ENCODE peak calls at places on chromosomes 7 and 10, in seven cellular contexts. One of them, this sample, is unnamed. For H3K36me3 and H3K4me1, the result is how much of the 10 kb centered on the place peaks cover.

GRCh38 chr10:119208553-119208940 is 1.2 kb downstream of the GRK5 start:
- DNase-seq in astrocyte: no peak
- DNase-seq in ovary: no peak
- DNase-seq in upper lobe of right lung: no peak
- DNase-seq in GM12878: no peak
- DNase-seq in adrenal gland: no peak
- DNase-seq in mammary epithelial cell: no peak
- DNase-seq in this sample: no peak

GRCh38 chr7:18895456-18895855 is 222.0 kb downstream of the TWIST1 start:
- DNase-seq in astrocyte: peak
- DNase-seq in ovary: no peak
- DNase-seq in upper lobe of right lung: no peak
- DNase-seq in GM12878: no peak
- DNase-seq in adrenal gland: no peak
- DNase-seq in mammary epithelial cell: peak
- DNase-seq in this sample: no peak

GRCh38 chr7:45148653-45148973 is 9.0 kb upstream of the RAMP3 start:
- DNase-seq in adrenal gland: no peak
- DNase-seq in GM12878: no peak
- DNase-seq in ovary: no peak
- DNase-seq in astrocyte: no peak
- DNase-seq in mammary epithelial cell: no peak
- DNase-seq in upper lobe of right lung: no peak
- DNase-seq in this sample: no peak

GRCh38 chr10:5927306-5927705 is 37.3 kb downstream of the FBH1 start:
- DNase-seq in GM12878: no peak
- DNase-seq in mammary epithelial cell: no peak
- DNase-seq in adrenal gland: no peak
- DNase-seq in upper lobe of right lung: no peak
- DNase-seq in ovary: no peak
- DNase-seq in astrocyte: peak
- DNase-seq in this sample: no peak

GRCh38 chr10:60185426-60185825 is 204.2 kb downstream of the ANK3 start:
- DNase-seq in adrenal gland: no peak
- DNase-seq in mammary epithelial cell: no peak
- DNase-seq in GM12878: no peak
- DNase-seq in upper lobe of right lung: no peak
- DNase-seq in astrocyte: no peak
- DNase-seq in ovary: no peak
- DNase-seq in this sample: no peak

GRCh38 chr10:67076175-67076574 is 150.3 kb downstream of the LRRTM3 start:
- DNase-seq in adrenal gland: peak
- DNase-seq in ovary: no peak
- DNase-seq in GM12878: no peak
- DNase-seq in mammary epithelial cell: no peak
- DNase-seq in astrocyte: no peak
- DNase-seq in upper lobe of right lung: no peak
- DNase-seq in this sample: no peak

GRCh38 chr7:19024261-19024660 is 93.2 kb downstream of the TWIST1 start:
- DNase-seq in astrocyte: peak
- DNase-seq in upper lobe of right lung: no peak
- DNase-seq in adrenal gland: no peak
- DNase-seq in mammary epithelial cell: peak
- DNase-seq in ovary: no peak
- DNase-seq in GM12878: no peak
- DNase-seq in this sample: no peak

GRCh38 chr7:159149488-159149887 is 4.8 kb upstream of the VIPR2 start:
- DNase-seq in GM12878: no peak
- DNase-seq in upper lobe of right lung: no peak
- DNase-seq in ovary: no peak
- DNase-seq in adrenal gland: no peak
- DNase-seq in astrocyte: no peak
- DNase-seq in mammary epithelial cell: no peak
- DNase-seq in this sample: no peak

GRCh38 chr10:132387723-132388210 is 9.2 kb upstream of the PWWP2B start:
- DNase-seq in adrenal gland: peak
- DNase-seq in ovary: peak
- DNase-seq in upper lobe of right lung: peak
- DNase-seq in mammary epithelial cell: no peak
- DNase-seq in GM12878: no peak
- DNase-seq in astrocyte: no peak
- DNase-seq in this sample: peak

GRCh38 chr7:10156972-10157371 is 816.7 kb upstream of the PHF14 start:
- DNase-seq in astrocyte: peak
- DNase-seq in mammary epithelial cell: no peak
- DNase-seq in adrenal gland: peak
- DNase-seq in ovary: no peak
- DNase-seq in GM12878: no peak
- DNase-seq in upper lobe of right lung: no peak
- DNase-seq in this sample: no peak

GRCh38 chr7:14020339-14020900 is 31.0 kb upstream of the ETV1 start:
- DNase-seq in mammary epithelial cell: peak
- DNase-seq in ovary: no peak
- DNase-seq in adrenal gland: no peak
- DNase-seq in upper lobe of right lung: no peak
- DNase-seq in astrocyte: peak
- DNase-seq in GM12878: no peak
- DNase-seq in this sample: no peak

GRCh38 chr10:103433858-103434257 is 18.3 kb downstream of the CALHM2 start:
- DNase-seq in astrocyte: no peak
- DNase-seq in upper lobe of right lung: no peak
- DNase-seq in mammary epithelial cell: no peak
- DNase-seq in adrenal gland: peak
- DNase-seq in GM12878: no peak
- DNase-seq in ovary: peak
- DNase-seq in this sample: no peak

GRCh38 chr7:84336303-84336702 is 141.7 kb upstream of the SEMA3A start:
- DNase-seq in adrenal gland: no peak
- DNase-seq in upper lobe of right lung: no peak
- DNase-seq in mammary epithelial cell: no peak
- DNase-seq in GM12878: peak
- DNase-seq in astrocyte: peak
- DNase-seq in ovary: no peak
- DNase-seq in this sample: no peak

GRCh38 chr10:16602104-16602735 is 80.5 kb upstream of the C1QL3 start:
- DNase-seq in adrenal gland: no peak
- DNase-seq in ovary: no peak
- DNase-seq in GM12878: no peak
- DNase-seq in upper lobe of right lung: no peak
- DNase-seq in mammary epithelial cell: no peak
- DNase-seq in astrocyte: no peak
- DNase-seq in this sample: no peak

GRCh38 chr7:47325337-47325736 is 256.6 kb downstream of the TNS3 start:
- DNase-seq in mammary epithelial cell: no peak
- DNase-seq in GM12878: no peak
- DNase-seq in ovary: no peak
- DNase-seq in astrocyte: no peak
- DNase-seq in upper lobe of right lung: no peak
- DNase-seq in adrenal gland: no peak
- DNase-seq in this sample: no peak

GRCh38 chr10:128992770-128993169 is 474.3 kb upstream of the MGMT start:
- DNase-seq in mammary epithelial cell: no peak
- DNase-seq in GM12878: no peak
- DNase-seq in ovary: no peak
- DNase-seq in upper lobe of right lung: no peak
- DNase-seq in adrenal gland: no peak
- DNase-seq in astrocyte: no peak
- DNase-seq in this sample: no peak
- TF ChIP-seq CTCF in mammary epithelial cell: no peak
- TF ChIP-seq CTCF in GM12878: no peak
- TF ChIP-seq CTCF in ovary: no peak
- TF ChIP-seq CTCF in upper lobe of right lung: no peak
- TF ChIP-seq CTCF in adrenal gland: no peak
- TF ChIP-seq CTCF in astrocyte: no peak
- TF ChIP-seq CTCF in this sample: no peak

DNA sequence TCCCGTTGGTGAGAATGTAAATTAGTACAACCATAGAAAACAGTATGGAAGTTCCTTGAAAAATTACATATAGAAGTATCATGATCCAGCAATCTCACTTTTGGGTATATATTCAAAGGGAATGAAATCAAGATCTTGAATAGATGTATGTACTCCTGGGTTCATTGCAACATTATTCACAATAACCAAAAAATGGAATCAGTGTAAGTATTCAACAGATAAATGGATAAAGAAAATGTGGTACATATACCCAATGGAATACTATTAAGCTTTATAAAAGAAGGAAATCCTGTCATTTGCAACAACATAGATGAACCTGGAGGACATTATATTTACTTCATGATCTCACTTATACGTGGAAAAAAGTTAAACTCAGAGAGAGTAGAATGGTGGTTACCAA is 86.8 kb downstream of the TRIM24 start:
- DNase-seq in mammary epithelial cell: no peak
- DNase-seq in GM12878: no peak
- DNase-seq in astrocyte: no peak
- DNase-seq in adrenal gland: no peak
- DNase-seq in ovary: no peak
- DNase-seq in upper lobe of right lung: no peak
- DNase-seq in this sample: no peak
- H3K36me3 ChIP-seq in mammary epithelial cell: under half
- H3K36me3 ChIP-seq in GM12878: under half
- H3K36me3 ChIP-seq in astrocyte: under half
- H3K36me3 ChIP-seq in adrenal gland: under half
- H3K36me3 ChIP-seq in ovary: under half
- H3K36me3 ChIP-seq in upper lobe of right lung: under half
- H3K36me3 ChIP-seq in this sample: under half

GRCh38 chr10:71722849-71723248 is 3.3 kb upstream of the C10orf105 start:
- DNase-seq in astrocyte: no peak
- DNase-seq in ovary: no peak
- DNase-seq in adrenal gland: no peak
- DNase-seq in GM12878: no peak
- DNase-seq in upper lobe of right lung: no peak
- DNase-seq in mammary epithelial cell: no peak
- DNase-seq in this sample: no peak
- H3K4me1 ChIP-seq in astrocyte: under half
- H3K4me1 ChIP-seq in ovary: under half
- H3K4me1 ChIP-seq in adrenal gland: under half
- H3K4me1 ChIP-seq in GM12878: under half
- H3K4me1 ChIP-seq in upper lobe of right lung: under half
- H3K4me1 ChIP-seq in mammary epithelial cell: under half
- H3K4me1 ChIP-seq in this sample: under half

GRCh38 chr10:34731885-34732701 is 83.0 kb downstream of the PARD3 start:
- DNase-seq in upper lobe of right lung: no peak
- DNase-seq in astrocyte: peak
- DNase-seq in ovary: no peak
- DNase-seq in GM12878: no peak
- DNase-seq in mammary epithelial cell: peak
- DNase-seq in adrenal gland: no peak
- DNase-seq in this sample: no peak

GRCh38 chr10:34734918-34735317 is 80.2 kb downstream of the PARD3 start:
- DNase-seq in mammary epithelial cell: no peak
- DNase-seq in upper lobe of right lung: no peak
- DNase-seq in ovary: no peak
- DNase-seq in GM12878: no peak
- DNase-seq in astrocyte: no peak
- DNase-seq in adrenal gland: no peak
- DNase-seq in this sample: no peak

GRCh38 chr10:34731213-34731612 is 83.9 kb downstream of the PARD3 start:
- DNase-seq in GM12878: no peak
- DNase-seq in upper lobe of right lung: no peak
- DNase-seq in ovary: no peak
- DNase-seq in adrenal gland: no peak
- DNase-seq in astrocyte: no peak
- DNase-seq in mammary epithelial cell: no peak
- DNase-seq in this sample: no peak

GRCh38 chr10:34730726-34731125 is 84.4 kb downstream of the PARD3 start:
- DNase-seq in GM12878: no peak
- DNase-seq in upper lobe of right lung: no peak
- DNase-seq in mammary epithelial cell: no peak
- DNase-seq in adrenal gland: no peak
- DNase-seq in ovary: no peak
- DNase-seq in astrocyte: peak
- DNase-seq in this sample: no peak

GRCh38 chr10:34732926-34733325 is 82.2 kb downstream of the PARD3 start:
- DNase-seq in mammary epithelial cell: peak
- DNase-seq in adrenal gland: no peak
- DNase-seq in ovary: no peak
- DNase-seq in upper lobe of right lung: no peak
- DNase-seq in astrocyte: peak
- DNase-seq in GM12878: no peak
- DNase-seq in this sample: no peak
- TF ChIP-seq CTCF in mammary epithelial cell: no peak
- TF ChIP-seq CTCF in adrenal gland: no peak
- TF ChIP-seq CTCF in ovary: no peak
- TF ChIP-seq CTCF in upper lobe of right lung: peak
- TF ChIP-seq CTCF in astrocyte: no peak
- TF ChIP-seq CTCF in GM12878: peak
- TF ChIP-seq CTCF in this sample: no peak

DNA sequence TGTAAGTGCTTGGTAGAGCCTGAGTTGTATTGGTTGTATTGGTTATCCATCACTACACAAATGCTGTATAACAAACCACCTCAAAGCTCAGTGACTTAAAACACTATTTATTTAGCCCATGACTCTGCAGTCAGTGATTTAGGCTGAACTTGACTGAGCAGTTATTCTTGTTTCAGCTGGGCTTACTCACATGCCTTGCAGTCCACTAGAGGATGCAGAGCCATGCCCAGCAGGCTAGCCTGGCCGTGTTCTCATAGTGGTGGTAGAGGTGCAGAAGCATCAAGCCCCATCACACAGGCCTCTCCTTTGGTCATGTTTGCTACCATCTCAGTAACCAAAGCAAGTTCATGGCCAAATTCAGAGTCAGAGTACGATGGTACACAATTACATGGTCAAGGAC is 43.9 kb downstream of the LUC7L2 start:
- DNase-seq in adrenal gland: no peak
- DNase-seq in upper lobe of right lung: no peak
- DNase-seq in astrocyte: no peak
- DNase-seq in mammary epithelial cell: no peak
- DNase-seq in GM12878: no peak
- DNase-seq in ovary: no peak
- DNase-seq in this sample: no peak
- H3K36me3 ChIP-seq in adrenal gland: under half
- H3K36me3 ChIP-seq in upper lobe of right lung: half or more
- H3K36me3 ChIP-seq in astrocyte: half or more
- H3K36me3 ChIP-seq in mammary epithelial cell: half or more
- H3K36me3 ChIP-seq in GM12878: under half
- H3K36me3 ChIP-seq in ovary: under half
- H3K36me3 ChIP-seq in this sample: under half

GRCh38 chr10:43392757-43393156 is 16.2 kb downstream of the HNRNPF start:
- DNase-seq in GM12878: no peak
- DNase-seq in mammary epithelial cell: no peak
- DNase-seq in ovary: no peak
- DNase-seq in astrocyte: no peak
- DNase-seq in adrenal gland: peak
- DNase-seq in upper lobe of right lung: no peak
- DNase-seq in this sample: no peak
- H3K4me1 ChIP-seq in GM12878: under half
- H3K4me1 ChIP-seq in mammary epithelial cell: under half
- H3K4me1 ChIP-seq in ovary: under half
- H3K4me1 ChIP-seq in astrocyte: under half
- H3K4me1 ChIP-seq in adrenal gland: under half
- H3K4me1 ChIP-seq in upper lobe of right lung: under half
- H3K4me1 ChIP-seq in this sample: under half

GRCh38 chr10:113770346-113770745 is 18.9 kb downstream of the PLEKHS1 start:
- DNase-seq in mammary epithelial cell: no peak
- DNase-seq in GM12878: no peak
- DNase-seq in adrenal gland: no peak
- DNase-seq in astrocyte: no peak
- DNase-seq in ovary: no peak
- DNase-seq in upper lobe of right lung: no peak
- DNase-seq in this sample: no peak
- TF ChIP-seq CTCF in mammary epithelial cell: no peak
- TF ChIP-seq CTCF in GM12878: no peak
- TF ChIP-seq CTCF in adrenal gland: no peak
- TF ChIP-seq CTCF in astrocyte: no peak
- TF ChIP-seq CTCF in ovary: no peak
- TF ChIP-seq CTCF in upper lobe of right lung: no peak
- TF ChIP-seq CTCF in this sample: no peak

This sample was measured in colonic mucosa.